ENCODE peak calls at places on chromosomes 2 and 18, in eight cellular contexts. T is IMR-90; Q is NCI-H460; I is colonic mucosa; Y is ELF-1; U is stimulated activated naive B cell treated with anti-CD40 and anti-IgM and Interleukin-4, amounts not matched to agents 10 μg/mL and 1 μg/mL and 100 μg/mL, for 72 hours; J is heart left ventricle; G is endodermal cell. D is an unnamed sample.

GRCh38 chr2:191230174-191230573 is 15.0 kb upstream of the MYO1B start:
- DNase-seq in Q (no peak), J (no peak), U (no peak), I (no peak), Y (no peak), G (no peak), T (peak; percentile 93), D (peak; percentile 89)

GRCh38 chr2:120596990-120597594 is 138.6 kb upstream of the GLI2 start:
- DNase-seq in U (no peak), I (no peak), Y (no peak), T (peak; percentile 56), G (no peak), Q (no peak), J (peak; percentile 53), D (no peak)

GRCh38 chr2:125696573-125696972 is 959.4 kb upstream of the GYPC start:
- DNase-seq in Q (peak; percentile 82), G (no peak), J (no peak), Y (no peak), U (no peak), T (no peak), I (peak; percentile 76), D (no peak)

GRCh38 chr2:96924775-96925747 is 55.2 kb upstream of the SEMA4C start:
- DNase-seq in T (no peak), U (no peak), G (no peak), I (no peak), Q (no peak), J (peak; percentile 37), Y (no peak), D (no peak)

GRCh38 chr2:162385516-162385915 is 41.6 kb downstream of the GCA start:
- DNase-seq in G (no peak), Q (no peak), J (no peak), T (no peak), I (no peak), U (no peak), Y (no peak), D (no peak)

GRCh38 chr2:181393472-181393871 is 63.7 kb upstream of the ITGA4 start:
- DNase-seq in G (no peak), U (no peak), Y (no peak), Q (peak; percentile 6), J (no peak), T (peak; percentile 71), I (no peak), D (no peak)

GRCh38 chr2:174122185-174122584 is 126.1 kb downstream of the OLA1 start:
- DNase-seq in Q (no peak), Y (no peak), T (peak; percentile 27), U (no peak), G (no peak), I (no peak), J (no peak), D (no peak)

GRCh38 chr2:241279413-241279812 is 36.1 kb downstream of the HDLBP start:
- DNase-seq in Q (no peak), I (no peak), U (no peak), T (peak; percentile 33), Y (peak; percentile 49), G (no peak), J (no peak), D (no peak)

GRCh38 chr18:37188016-37188791 is 359.3 kb downstream of the KIAA1328 start:
- DNase-seq in J (no peak), Q (no peak), U (no peak), T (peak; percentile 4), Y (no peak), G (no peak), I (no peak), D (no peak)

GRCh38 chr2:204353823-204354222 is 191.5 kb upstream of the PARD3B start:
- DNase-seq in T (peak; percentile 39), Y (no peak), G (no peak), U (no peak), J (no peak), Q (no peak), I (no peak), D (no peak)

GRCh38 chr18:68839701-68840100 is 41.8 kb downstream of the CCDC102B start:
- DNase-seq in Q (no peak), J (no peak), I (no peak), U (no peak), T (no peak), G (no peak), Y (no peak), D (no peak)

GRCh38 chr2:39851691-39852110 is 72.6 kb upstream of the THUMPD2 start:
- DNase-seq in J (no peak), T (peak; percentile 63), G (peak; percentile 68), I (no peak), U (no peak), Y (peak; percentile 67), Q (no peak), D (no peak)

GRCh38 chr18:34783485-34783884 is 73.4 kb downstream of the DTNA start:
- DNase-seq in Q (no peak), G (no peak), T (peak; percentile 68), Y (no peak), U (no peak), J (no peak), I (no peak), D (no peak)

GRCh38 chr18:5294113-5294617 is 1.4 kb downstream of the ZBTB14 start:
- DNase-seq in G (no peak), T (peak; percentile 5), J (no peak), I (peak; percentile 76), Q (no peak), U (no peak), Y (no peak), D (no peak)

GRCh38 chr2:187055463-187055862 is 206.5 kb upstream of the ZSWIM2 start:
- DNase-seq in J (no peak), Q (no peak), T (no peak), G (no peak), U (no peak), I (no peak), Y (no peak), D (peak; percentile 26)

GRCh38 chr2:195563857-195564512 is 93.0 kb upstream of the SLC39A10 start:
- DNase-seq in T (peak; percentile 90), Q (no peak), Y (no peak), I (no peak), U (no peak), G (no peak), J (no peak), D (no peak)

GRCh38 chr2:97849881-97850540 is 136.6 kb downstream of the ZAP70 start:
- DNase-seq in T (peak; percentile 18), U (no peak), I (no peak), G (no peak), Q (no peak), Y (no peak), J (no peak), D (no peak)

GRCh38 chr2:60094450-60094929 is 459.0 kb downstream of the BCL11A start:
- DNase-seq in Q (no peak), I (peak; percentile 59), T (no peak), G (peak; percentile 58), J (no peak), U (no peak), Y (peak; percentile 27), D (no peak)

GRCh38 chr2:161910200-161910599 is 163.8 kb downstream of the DPP4 start:
- DNase-seq in Y (no peak), Q (no peak), I (no peak), T (no peak), G (no peak), J (no peak), U (no peak), D (no peak)

GRCh38 chr2:234446404-234447076 is 50.3 kb downstream of the ARL4C start:
- DNase-seq in J (peak; percentile 85), G (no peak), Q (no peak), T (no peak), Y (no peak), U (peak; percentile 92), I (peak; percentile 49), D (no peak)

GRCh38 chr2:232633413-232634318 is at the start of gene EFHD1:
- DNase-seq in U (peak; percentile 17), Q (peak; percentile 35), T (peak; percentile 34), Y (peak; percentile 87), G (peak; percentile 94), J (peak; percentile 89), I (peak; percentile 77), D (no peak)

GRCh38 chr18:70296781-70297180 is 7.9 kb downstream of the SOCS6 start:
- DNase-seq in I (no peak), U (no peak), J (no peak), Y (no peak), T (no peak), G (no peak), Q (no peak), D (no peak)

GRCh38 chr2:58762176-58762781 is 521.2 kb upstream of the FANCL start:
- DNase-seq in I (peak; percentile 19), G (peak; percentile 94), J (no peak), Y (peak; percentile 92), T (peak; percentile 28), Q (peak; percentile 67), U (peak; percentile 24), D (no peak)

GRCh38 chr18:23612434-23613090 is 26.3 kb upstream of the NPC1 start:
- DNase-seq in Y (no peak), T (no peak), J (no peak), G (no peak), I (no peak), Q (no peak), U (no peak), D (no peak)

GRCh38 chr2:105924271-105924670 is 179.6 kb downstream of the NCK2 start:
- DNase-seq in I (no peak), U (no peak), T (no peak), Q (no peak), G (no peak), Y (no peak), J (no peak), D (no peak)

GRCh38 chr2:71510196-71510807 is 56.9 kb downstream of the DYSF start:
- DNase-seq in J (no peak), U (peak; percentile 55), G (peak; percentile 93), Q (peak; percentile 65), I (peak; percentile 61), T (peak; percentile 48), Y (peak; percentile 76), D (no peak)

GRCh38 chr2:109232909-109233308 is 103.9 kb downstream of the SH3RF3 start:
- DNase-seq in U (no peak), I (no peak), G (no peak), T (no peak), Y (no peak), J (no peak), Q (no peak), D (no peak)

GRCh38 chr2:134137182-134137595 is 116.7 kb upstream of the MGAT5 start:
- DNase-seq in Q (no peak), Y (no peak), T (peak; percentile 55), G (no peak), U (no peak), I (no peak), J (no peak), D (no peak)

GRCh38 chr2:160210599-160211138 is 10.6 kb upstream of the ITGB6 start:
- DNase-seq in Y (peak; percentile 80), J (peak; percentile 73), Q (peak; percentile 60), U (peak; percentile 82), I (peak; percentile 89), T (peak; percentile 38), G (peak; percentile 94), D (no peak)

GRCh38 chr2:43906448-43907122 is 67.8 kb downstream of the ABCG8 start:
- DNase-seq in Y (no peak), Q (no peak), U (no peak), G (no peak), J (no peak), T (no peak), I (no peak), D (no peak)

GRCh38 chr18:65592419-65592818 is 158.4 kb upstream of the CDH7 start:
- DNase-seq in J (no peak), Y (peak; percentile 18), Q (no peak), I (no peak), T (no peak), G (no peak), U (no peak), D (no peak)

GRCh38 chr18:41939326-41939725 is 15.7 kb upstream of the PIK3C3 start:
- DNase-seq in U (no peak), Q (no peak), T (peak; percentile 35), Y (no peak), J (no peak), G (no peak), I (no peak), D (no peak)

GRCh38 chr2:119744335-119744939 is 15.3 kb upstream of the PTPN4 start:
- DNase-seq in T (peak; percentile 18), G (no peak), U (no peak), J (no peak), I (no peak), Y (no peak), Q (no peak), D (no peak)